ENCODE peak calls at places on chromosomes 16 and 17, in six cellular contexts. Z is tibial artery, R is foreskin keratinocyte, Q is ovary, T is brain microvascular endothelial cell, L is AG09309. X is an unnamed sample.

GRCh38 chr16:84845496-84846002 is 25.8 kb downstream of the CRISPLD2 start:
- DNase-seq in Z (no peak), R (no peak), Q (no peak), T (no peak), L (no peak), X (no peak)

GRCh38 chr17:64354824-64355535 is 35.7 kb downstream of the PECAM1 start:
- DNase-seq in Z (no peak), R (no peak), Q (no peak), T (no peak), L (no peak), X (peak)

GRCh38 chr17:39845052-39845976 is 18.8 kb downstream of the IKZF3 start:
- DNase-seq in Z (no peak), R (no peak), Q (no peak), T (no peak), L (no peak), X (no peak)

GRCh38 chr17:1025733-1026598 is 29.0 kb downstream of the TIMM22 start:
- DNase-seq in Z (no peak), R (no peak), Q (no peak), T (no peak), L (no peak), X (no peak)

GRCh38 chr17:80539022-80539421 is 5.6 kb upstream of the RPTOR start:
- DNase-seq in Z (no peak), R (no peak), Q (no peak), T (no peak), L (no peak), X (no peak)

GRCh38 chr17:61532818-61533217 is 58.2 kb downstream of the NACA2 start:
- DNase-seq in Z (no peak), R (no peak), Q (no peak), T (no peak), L (no peak), X (no peak)

GRCh38 chr17:43309505-43310329 is 75.9 kb upstream of the RNU2-1 start:
- DNase-seq in Z (no peak), R (no peak), Q (no peak), T (no peak), L (no peak), X (no peak)

GRCh38 chr16:87235810-87236515 is 81.2 kb downstream of the C16orf95 start:
- DNase-seq in Z (no peak), R (no peak), Q (no peak), T (no peak), L (no peak), X (no peak)

GRCh38 chr17:79865351-79866210 is 26.3 kb upstream of the CBX4 start:
- DNase-seq in Z (no peak), R (no peak), Q (no peak), T (no peak), L (no peak), X (no peak)

GRCh38 chr17:39139137-39139516 is 12.3 kb downstream of the PLXDC1 start:
- DNase-seq in Z (no peak), R (peak), Q (no peak), T (peak), L (peak), X (peak)

GRCh38 chr17:8108972-8109668 is 9.2 kb downstream of the ALOXE3 start:
- DNase-seq in Z (no peak), R (no peak), Q (no peak), T (no peak), L (no peak), X (no peak)

GRCh38 chr16:66695935-66696668 is 441 bp downstream of the CMTM4 start:
- DNase-seq in Z (no peak), R (no peak), Q (peak), T (no peak), L (no peak), X (no peak)

GRCh38 chr17:41588126-41588810 is 1.6 kb upstream of the KRT14 start:
- DNase-seq in Z (no peak), R (peak), Q (no peak), T (no peak), L (no peak), X (no peak)

GRCh38 chr17:83200746-83201145 is 121.3 kb downstream of the METRNL start:
- DNase-seq in Z (peak), R (no peak), Q (peak), T (no peak), L (no peak), X (no peak)

GRCh38 chr17:27239046-27239445 is 54.9 kb upstream of the WSB1 start:
- DNase-seq in Z (no peak), R (no peak), Q (no peak), T (no peak), L (no peak), X (no peak)

GRCh38 chr17:41982026-41982989 is 15.7 kb downstream of the CNP start:
- DNase-seq in Z (no peak), R (no peak), Q (no peak), T (no peak), L (no peak), X (peak)

GRCh38 chr17:57442401-57442823 is 186.1 kb downstream of the MSI2 start:
- DNase-seq in Z (no peak), R (no peak), Q (peak), T (peak), L (no peak), X (peak)

GRCh38 chr16:4319454-4319853 is 3.6 kb downstream of the GLIS2 start:
- DNase-seq in Z (peak), R (no peak), Q (peak), T (no peak), L (no peak), X (no peak)

GRCh38 chr17:40618754-40619625 is 28.6 kb downstream of the SMARCE1 start:
- DNase-seq in Z (no peak), R (no peak), Q (no peak), T (no peak), L (no peak), X (no peak)

GRCh38 chr17:35021520-35022380 is 41.4 kb downstream of the LIG3 start:
- DNase-seq in Z (no peak), R (no peak), Q (no peak), T (no peak), L (no peak), X (no peak)

GRCh38 chr16:24523569-24523968 is 15.8 kb upstream of the RBBP6 start:
- DNase-seq in Z (no peak), R (no peak), Q (no peak), T (no peak), L (no peak), X (no peak)

GRCh38 chr16:21501869-21502667 is 97.3 kb upstream of the METTL9 start:
- DNase-seq in Z (peak), R (peak), Q (peak), T (peak), L (peak), X (peak)

GRCh38 chr17:3894927-3895343 is 2.1 kb upstream of the CAMKK1 start:
- DNase-seq in Z (no peak), R (no peak), Q (no peak), T (no peak), L (no peak), X (no peak)

GRCh38 chr17:71412803-71413202 is 708.0 kb upstream of the SOX9 start:
- DNase-seq in Z (no peak), R (peak), Q (no peak), T (peak), L (peak), X (peak)

GRCh38 chr17:38693700-38694329 is 11.3 kb upstream of the MLLT6 start:
- DNase-seq in Z (peak), R (no peak), Q (peak), T (no peak), L (no peak), X (peak)

GRCh38 chr17:27265333-27265732 is 28.6 kb upstream of the WSB1 start:
- DNase-seq in Z (no peak), R (peak), Q (no peak), T (no peak), L (no peak), X (no peak)

GRCh38 chr17:40017422-40018080 is 2.3 kb downstream of the CSF3 start:
- DNase-seq in Z (no peak), R (no peak), Q (peak), T (no peak), L (no peak), X (no peak)

GRCh38 chr16:73125860-73126259 is 77.9 kb upstream of the ZFHX3 start:
- DNase-seq in Z (peak), R (peak), Q (no peak), T (peak), L (no peak), X (peak)

GRCh38 chr17:7559307-7560171 is 989 bp downstream of the TNFSF13 start:
- DNase-seq in Z (no peak), R (no peak), Q (peak), T (no peak), L (no peak), X (no peak)

GRCh38 chr16:85075236-85075924 is 36.9 kb downstream of the CIBAR2 start:
- DNase-seq in Z (no peak), R (no peak), Q (no peak), T (no peak), L (no peak), X (no peak)

GRCh38 chr17:48055531-48056245 is 7.5 kb downstream of the NFE2L1 start:
- DNase-seq in Z (no peak), R (peak), Q (peak), T (no peak), L (peak), X (peak)

GRCh38 chr17:15106540-15106939 is 158.6 kb downstream of the PMP22 start:
- DNase-seq in Z (no peak), R (peak), Q (no peak), T (peak), L (no peak), X (peak)

GRCh38 chr16:83806721-83807120 is 1.1 kb upstream of the HSBP1 start:
- DNase-seq in Z (no peak), R (no peak), Q (no peak), T (no peak), L (no peak), X (no peak)

GRCh38 chr17:30824356-30825145 is at the start of gene CRLF3:
- DNase-seq in Z (peak), R (peak), Q (peak), T (peak), L (peak), X (peak)
- TF ChIP-seq CTCF in Z (peak), R (peak), Q (peak), T (peak), L (peak), X (no peak)

GRCh38 chr16:31460582-31461002 is 1.3 kb downstream of the ARMC5 start:
- DNase-seq in Z (no peak), R (peak), Q (peak), T (peak), L (peak), X (peak)

GRCh38 chr16:31458835-31459721 is at the start of gene ARMC5:
- DNase-seq in Z (peak), R (peak), Q (peak), T (peak), L (peak), X (peak)

GRCh38 chr16:31456988-31457360 is 2.3 kb upstream of the ARMC5 start:
- DNase-seq in Z (peak), R (no peak), Q (no peak), T (no peak), L (no peak), X (no peak)

GRCh38 chr16:31459722-31460581 is 651 bp downstream of the ARMC5 start:
- DNase-seq in Z (peak), R (peak), Q (peak), T (peak), L (peak), X (peak)

GRCh38 chr16:31458073-31458834 is 1.0 kb upstream of the ARMC5 start:
- DNase-seq in Z (peak), R (peak), Q (peak), T (peak), L (no peak), X (no peak)
- TF ChIP-seq CTCF in Z (peak), R (peak), Q (no peak), T (peak), L (peak), X (no peak)

DNA sequence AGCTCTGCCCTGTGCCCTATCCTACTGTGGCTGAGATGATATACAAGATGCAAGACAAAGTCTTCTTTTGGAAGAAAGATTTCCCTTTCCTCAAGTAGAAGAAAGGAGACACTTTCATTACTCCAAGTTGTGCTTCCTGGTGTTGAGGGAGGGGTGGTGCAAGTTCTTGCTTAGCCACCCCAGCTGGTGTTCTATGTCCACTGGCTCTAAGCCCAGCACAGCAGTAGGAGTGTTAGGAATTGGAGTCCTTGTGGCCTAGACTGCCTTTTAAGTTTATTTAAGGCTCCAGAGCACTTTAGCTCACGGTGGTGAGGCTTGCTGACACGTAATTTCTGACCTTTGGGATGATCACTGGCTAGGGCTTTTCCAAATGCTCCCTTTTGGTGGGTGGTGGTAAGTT is 109.7 kb downstream of the KIF2B start:
- DNase-seq in Z (no peak), R (no peak), Q (no peak), T (no peak), L (no peak), X (no peak)
- TF ChIP-seq CTCF in Z (no peak), R (no peak), Q (no peak), T (no peak), L (no peak), X (no peak)

GRCh38 chr16:17034477-17035252 is 436.1 kb downstream of the XYLT1 start:
- DNase-seq in Z (no peak), R (no peak), Q (no peak), T (no peak), L (no peak), X (no peak)
- TF ChIP-seq CTCF in Z (no peak), R (no peak), Q (no peak), T (no peak), L (no peak), X (no peak)

DNA sequence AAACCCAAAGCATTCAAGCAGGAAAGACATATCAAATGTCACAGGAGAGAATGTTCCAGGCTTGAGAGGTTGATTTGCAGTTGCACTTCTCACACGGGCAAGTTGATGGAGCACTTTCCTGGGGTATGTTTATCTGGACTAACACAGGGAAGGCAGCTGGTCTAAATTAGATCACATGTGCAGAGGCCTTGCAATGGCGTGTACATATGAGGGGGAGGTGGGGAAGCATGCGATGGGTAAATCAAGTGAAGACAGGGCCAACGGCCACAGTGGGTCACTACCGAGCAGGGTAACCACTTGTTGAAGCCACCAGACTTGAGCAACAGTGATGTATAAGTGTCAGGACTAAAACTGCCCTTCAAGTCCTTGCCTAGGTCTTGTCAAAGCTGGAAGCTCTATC is 156.6 kb upstream of the MAF start:
- DNase-seq in Z (no peak), R (no peak), Q (no peak), T (no peak), L (no peak), X (no peak)
- TF ChIP-seq CTCF in Z (no peak), R (no peak), Q (no peak), T (peak), L (no peak), X (no peak)

DNA sequence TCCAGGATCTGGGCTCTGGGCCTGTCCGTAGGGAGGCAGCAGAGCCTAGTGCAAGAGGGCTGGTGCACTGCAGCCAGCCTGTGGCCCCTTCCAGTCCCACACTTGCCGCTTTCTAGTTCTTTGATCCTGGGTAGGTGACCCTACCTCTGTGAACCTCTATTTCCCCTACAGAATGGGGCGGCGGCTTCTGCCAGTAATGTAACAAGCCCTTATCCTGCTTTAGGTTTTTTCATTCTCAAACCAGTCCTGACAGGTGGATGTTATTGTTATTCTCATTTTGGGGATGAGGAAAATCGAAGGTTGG is 744 bp downstream of the E4F1 start:
- DNase-seq in Z (no peak), R (no peak), Q (no peak), T (peak), L (peak), X (peak)
- TF ChIP-seq CTCF in Z (no peak), R (peak), Q (no peak), T (peak), L (peak), X (peak)

GRCh38 chr16:50538411-50539052 is 9.7 kb upstream of the NKD1 start:
- DNase-seq in Z (no peak), R (peak), Q (no peak), T (no peak), L (no peak), X (no peak)

GRCh38 chr16:50537533-50538290 is 10.5 kb upstream of the NKD1 start:
- DNase-seq in Z (no peak), R (peak), Q (no peak), T (no peak), L (no peak), X (no peak)

GRCh38 chr16:50540711-50541007 is 7.5 kb upstream of the NKD1 start:
- DNase-seq in Z (no peak), R (no peak), Q (no peak), T (no peak), L (no peak), X (no peak)

GRCh38 chr16:50539053-50539615 is 9.1 kb upstream of the NKD1 start:
- DNase-seq in Z (no peak), R (no peak), Q (no peak), T (no peak), L (no peak), X (no peak)

GRCh38 chr16:50539822-50540710 is 8.1 kb upstream of the NKD1 start:
- DNase-seq in Z (no peak), R (no peak), Q (no peak), T (no peak), L (no peak), X (no peak)
- TF ChIP-seq CTCF in Z (no peak), R (peak), Q (no peak), T (peak), L (no peak), X (no peak)

DNA sequence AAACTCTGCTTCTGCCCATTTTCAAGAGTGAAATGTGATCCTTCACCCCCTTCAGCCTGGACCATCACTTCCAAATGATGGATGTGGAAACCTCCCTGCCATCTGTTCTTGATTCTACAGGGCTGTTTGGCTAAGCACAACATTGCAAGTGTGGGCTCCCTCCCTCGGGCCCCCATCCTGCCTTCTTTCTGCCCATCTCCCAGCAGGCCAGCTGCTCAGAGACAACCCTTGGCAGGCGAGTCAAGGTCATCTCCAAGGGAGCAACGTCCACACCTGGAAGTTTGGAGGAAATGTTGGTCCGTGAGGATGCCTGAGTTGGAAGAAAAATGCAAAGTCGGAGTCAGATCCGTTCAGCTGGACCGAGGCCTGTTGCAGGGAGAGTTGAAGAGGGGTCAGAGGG is 94.0 kb downstream of the RMI2 start:
- DNase-seq in Z (no peak), R (no peak), Q (no peak), T (no peak), L (no peak), X (no peak)
- TF ChIP-seq CTCF in Z (no peak), R (no peak), Q (no peak), T (no peak), L (no peak), X (no peak)

X was measured in fibroblast of lung.